ENCODE peak calls at places on chromosome 11, in six cellular contexts. Q, I, P, G, H and O are unnamed samples.

GRCh38 chr11:122275513-122275912 is 159.5 kb upstream of the BLID start:
- DNase-seq in Q (no peak), I (no peak), P (no peak), G (no peak), H (no peak), O (no peak)

GRCh38 chr11:126202646-126203359 is 8.6 kb downstream of the RPUSD4 start:
- DNase-seq in Q (no peak), I (no peak), P (no peak), G (no peak), H (no peak), O (no peak)

GRCh38 chr11:31865606-31866300 is 54.6 kb upstream of the PAX6 start:
- DNase-seq in Q (no peak), I (no peak), P (no peak), G (no peak), H (no peak), O (no peak)

GRCh38 chr11:106121570-106122320 is 44.3 kb downstream of the AASDHPPT start:
- DNase-seq in Q (no peak), I (no peak), P (no peak), G (no peak), H (no peak), O (no peak)

GRCh38 chr11:24716403-24716802 is 219.6 kb downstream of the LUZP2 start:
- DNase-seq in Q (no peak), I (no peak), P (no peak), G (no peak), H (no peak), O (no peak)

GRCh38 chr11:83990160-83990733 is 704.1 kb upstream of the CCDC90B start:
- DNase-seq in Q (no peak), I (no peak), P (no peak), G (no peak), H (no peak), O (no peak)

GRCh38 chr11:26572770-26573402 is 823 bp upstream of the MUC15 start:
- DNase-seq in Q (no peak), I (no peak), P (no peak), G (no peak), H (no peak), O (no peak)

GRCh38 chr11:61893981-61894380 is 2.6 kb upstream of the FADS3 start:
- DNase-seq in Q (no peak), I (peak), P (no peak), G (no peak), H (no peak), O (peak)

GRCh38 chr11:25242928-25243327 is 746.1 kb downstream of the LUZP2 start:
- DNase-seq in Q (no peak), I (no peak), P (no peak), G (no peak), H (no peak), O (no peak)

GRCh38 chr11:65613091-65613928 is 711 bp downstream of the MAP3K11 start:
- DNase-seq in Q (no peak), I (no peak), P (no peak), G (no peak), H (no peak), O (no peak)

GRCh38 chr11:63719987-63720386 is 38.7 kb downstream of the RTN3 start:
- DNase-seq in Q (no peak), I (peak), P (no peak), G (no peak), H (no peak), O (peak)